ENCODE peak calls at places on chromosomes 7 and 10, in eight cellular contexts. Y, J, R, X, Z, E, V and K are unnamed samples.

GRCh38 chr10:85147346-85148250 is 819.2 kb downstream of the CCSER2 start:
- DNase-seq in Y (no peak), J (no peak), R (no peak), X (no peak), Z (no peak), E (no peak), V (no peak), K (peak)

GRCh38 chr7:22814261-22815208 is 8.1 kb downstream of the TOMM7 start:
- DNase-seq in Y (peak), J (no peak), R (peak), X (no peak), Z (no peak), E (no peak), V (no peak), K (peak)

GRCh38 chr10:133399123-133399601 is 5.2 kb downstream of the MTG1 start:
- DNase-seq in Y (no peak), J (no peak), R (no peak), X (no peak), Z (no peak), E (no peak), V (no peak), K (no peak)

GRCh38 chr7:79434867-79435266 is 18.6 kb downstream of the MAGI2 start:
- DNase-seq in Y (peak), J (no peak), R (no peak), X (no peak), Z (no peak), E (no peak), V (no peak), K (no peak)

GRCh38 chr7:28224172-28224571 is 43.6 kb upstream of the JAZF1 start:
- DNase-seq in Y (no peak), J (no peak), R (no peak), X (no peak), Z (no peak), E (no peak), V (no peak), K (no peak)

GRCh38 chr7:148650232-148650858 is 48.4 kb upstream of the CUL1 start:
- DNase-seq in Y (peak), J (no peak), R (peak), X (no peak), Z (no peak), E (no peak), V (peak), K (no peak)

GRCh38 chr7:99375070-99375807 is 709 bp downstream of the ARPC1B start:
- DNase-seq in Y (peak), J (peak), R (peak), X (peak), Z (no peak), E (peak), V (peak), K (peak)

GRCh38 chr7:108503112-108504026 is 22.6 kb downstream of the PNPLA8 start:
- DNase-seq in Y (no peak), J (peak), R (no peak), X (no peak), Z (no peak), E (no peak), V (no peak), K (no peak)

GRCh38 chr7:102431617-102432298 is 1.6 kb upstream of the ORAI2 start:
- DNase-seq in Y (no peak), J (peak), R (peak), X (peak), Z (peak), E (no peak), V (peak), K (no peak)

GRCh38 chr7:19143930-19144574 is 1.2 kb downstream of the FERD3L start:
- DNase-seq in Y (no peak), J (no peak), R (no peak), X (no peak), Z (no peak), E (no peak), V (no peak), K (no peak)

GRCh38 chr10:49023752-49024151 is 84.1 kb upstream of the LRRC18 start:
- DNase-seq in Y (no peak), J (no peak), R (no peak), X (no peak), Z (no peak), E (no peak), V (no peak), K (no peak)

GRCh38 chr7:116802784-116803183 is 59.6 kb upstream of the CAPZA2 start:
- DNase-seq in Y (peak), J (peak), R (peak), X (peak), Z (peak), E (no peak), V (peak), K (peak)

GRCh38 chr10:60816624-60817023 is 38.3 kb downstream of the CDK1 start:
- DNase-seq in Y (peak), J (peak), R (peak), X (peak), Z (peak), E (no peak), V (peak), K (peak)

GRCh38 chr7:63057265-63057664 is 941.4 kb upstream of the ZNF722 start:
- DNase-seq in Y (no peak), J (no peak), R (no peak), X (no peak), Z (no peak), E (no peak), V (no peak), K (no peak)

GRCh38 chr7:42964849-42965805 is 33.0 kb downstream of the MRPL32 start:
- DNase-seq in Y (peak), J (no peak), R (no peak), X (no peak), Z (no peak), E (no peak), V (no peak), K (peak)

GRCh38 chr7:150927157-150927953 is 50.8 kb downstream of the KCNH2 start:
- DNase-seq in Y (no peak), J (no peak), R (no peak), X (no peak), Z (no peak), E (no peak), V (no peak), K (no peak)

GRCh38 chr7:64183126-64183742 is 23.8 kb upstream of the ZNF735 start:
- DNase-seq in Y (no peak), J (no peak), R (no peak), X (peak), Z (no peak), E (peak), V (no peak), K (no peak)

GRCh38 chr7:32501522-32501921 is 6.2 kb downstream of the AVL9 start:
- DNase-seq in Y (peak), J (no peak), R (peak), X (no peak), Z (no peak), E (no peak), V (no peak), K (no peak)

GRCh38 chr10:17029581-17030271 is 99.9 kb downstream of the CUBN start:
- DNase-seq in Y (peak), J (no peak), R (peak), X (peak), Z (no peak), E (peak), V (no peak), K (peak)

GRCh38 chr10:30182191-30183075 is 123.0 kb upstream of the JCAD start:
- DNase-seq in Y (peak), J (no peak), R (peak), X (no peak), Z (peak), E (no peak), V (no peak), K (peak)

GRCh38 chr7:155836216-155837125 is 24.2 kb upstream of the SHH start:
- DNase-seq in Y (no peak), J (no peak), R (no peak), X (no peak), Z (no peak), E (no peak), V (no peak), K (no peak)

GRCh38 chr7:36852017-36852416 is 127.7 kb upstream of the AOAH start:
- DNase-seq in Y (no peak), J (no peak), R (no peak), X (peak), Z (no peak), E (no peak), V (no peak), K (no peak)

GRCh38 chr10:71339796-71340589 is 20.9 kb downstream of the SLC29A3 start:
- DNase-seq in Y (no peak), J (no peak), R (peak), X (no peak), Z (no peak), E (no peak), V (no peak), K (peak)

GRCh38 chr7:20083781-20084180 is 133.4 kb downstream of the MACC1 start:
- DNase-seq in Y (peak), J (no peak), R (peak), X (peak), Z (no peak), E (no peak), V (no peak), K (peak)

GRCh38 chr7:151871904-151872303 is 5.0 kb downstream of the PRKAG2 start:
- DNase-seq in Y (no peak), J (no peak), R (peak), X (no peak), Z (no peak), E (no peak), V (no peak), K (no peak)

GRCh38 chr10:70523549-70523948 is 45.0 kb downstream of the PALD1 start:
- DNase-seq in Y (no peak), J (no peak), R (no peak), X (no peak), Z (no peak), E (no peak), V (no peak), K (no peak)

GRCh38 chr7:121624922-121625321 is 228.8 kb upstream of the FAM3C start:
- DNase-seq in Y (no peak), J (no peak), R (no peak), X (no peak), Z (no peak), E (peak), V (no peak), K (no peak)

GRCh38 chr7:91348686-91349085 is 84.5 kb downstream of the FZD1 start:
- DNase-seq in Y (peak), J (no peak), R (no peak), X (no peak), Z (no peak), E (no peak), V (no peak), K (no peak)

GRCh38 chr10:96642973-96643372 is 56.2 kb upstream of the TM9SF3 start:
- DNase-seq in Y (peak), J (peak), R (peak), X (peak), Z (peak), E (peak), V (peak), K (peak)

GRCh38 chr10:100739516-100740368 is 5.6 kb upstream of the PAX2 start:
- DNase-seq in Y (no peak), J (no peak), R (no peak), X (no peak), Z (no peak), E (no peak), V (no peak), K (no peak)

GRCh38 chr7:104772405-104772821 is 241.6 kb upstream of the KMT2E start:
- DNase-seq in Y (no peak), J (no peak), R (no peak), X (no peak), Z (no peak), E (no peak), V (no peak), K (no peak)

GRCh38 chr10:82643076-82643475 is 768.1 kb downstream of the NRG3 start:
- DNase-seq in Y (no peak), J (no peak), R (no peak), X (no peak), Z (no peak), E (no peak), V (no peak), K (no peak)

GRCh38 chr7:43869898-43870240 is 552 bp upstream of the MRPS24 start:
- DNase-seq in Y (peak), J (no peak), R (peak), X (peak), Z (no peak), E (no peak), V (no peak), K (peak)

GRCh38 chr7:75875113-75876080 is 3.4 kb upstream of the RHBDD2 start:
- DNase-seq in Y (no peak), J (no peak), R (peak), X (no peak), Z (no peak), E (no peak), V (no peak), K (peak)

GRCh38 chr7:150406565-150407421 is 27.7 kb downstream of the ZNF775 start:
- DNase-seq in Y (peak), J (peak), R (no peak), X (peak), Z (no peak), E (no peak), V (no peak), K (no peak)

GRCh38 chr10:37947526-37947925 is 28.9 kb downstream of the ZNF25 start:
- DNase-seq in Y (no peak), J (no peak), R (no peak), X (no peak), Z (no peak), E (no peak), V (no peak), K (no peak)